ENCODE peak calls at places on chromosomes 3 and 15, in six cellular contexts. G is heart left ventricle; W is activated naive CD4-positive, alpha-beta T cell treated with anti-CD3 and anti-CD28 coated beads, Interleukin-2, amount 10 ng/mL, durations not matched to agents 7 days and 5 days; Y is stimulated activated CD8-positive, alpha-beta memory T cell treated with anti-CD3 and anti-CD28 coated beads, Interleukin-4, amount 100 ng/mL, for 24 hours; M is LoVo; V is GM12892. N is an unnamed sample.

GRCh38 chr3:61841111-61841845 is 279.9 kb downstream of the PTPRG start:
- DNase-seq in G (no peak), V (no peak), M (no peak), W (no peak), Y (no peak), N (no peak)

GRCh38 chr3:40057077-40057476 is 247.7 kb downstream of the MYRIP start:
- DNase-seq in V (no peak), W (no peak), G (no peak), M (no peak), Y (no peak), N (no peak)

GRCh38 chr3:107377151-107377550 is at the start of gene CCDC54:
- DNase-seq in M (no peak), Y (no peak), G (no peak), V (no peak), W (no peak), N (no peak)

GRCh38 chr15:78671626-78672211 is 30.7 kb upstream of the CHRNB4 start:
- DNase-seq in W (no peak), Y (no peak), V (no peak), G (no peak), M (no peak), N (peak)

GRCh38 chr3:128374746-128375445 is 91.8 kb downstream of the DNAJB8 start:
- DNase-seq in Y (no peak), M (no peak), G (no peak), V (no peak), W (no peak), N (no peak)

GRCh38 chr15:68623301-68623892 is 44.6 kb downstream of the CORO2B start:
- DNase-seq in W (no peak), V (no peak), Y (no peak), M (no peak), G (no peak), N (peak)

GRCh38 chr3:181805703-181806102 is 94.0 kb downstream of the SOX2 start:
- DNase-seq in G (no peak), Y (no peak), W (no peak), M (no peak), V (no peak), N (no peak)

GRCh38 chr3:120177151-120177550 is 82.9 kb upstream of the GSK3B start:
- DNase-seq in W (no peak), G (peak), Y (no peak), V (no peak), M (no peak), N (peak)

GRCh38 chr3:81554348-81554747 is 207.1 kb downstream of the GBE1 start:
- DNase-seq in G (no peak), Y (no peak), V (no peak), W (no peak), M (no peak), N (no peak)

GRCh38 chr3:42693530-42693930 is 8.2 kb downstream of the KLHL40 start:
- DNase-seq in W (no peak), V (no peak), G (no peak), Y (no peak), M (no peak), N (no peak)

GRCh38 chr3:185460719-185461350 is 38.0 kb downstream of the TMEM41A start:
- DNase-seq in Y (no peak), V (no peak), M (peak), G (no peak), W (no peak), N (no peak)

GRCh38 chr3:71721721-71722157 is 3.5 kb downstream of the EIF4E3 start:
- DNase-seq in V (no peak), G (no peak), Y (no peak), M (no peak), W (peak), N (no peak)

GRCh38 chr3:97817965-97818364 is 3.8 kb upstream of the CRYBG3 start:
- DNase-seq in G (no peak), Y (no peak), V (no peak), W (no peak), M (no peak), N (peak)

GRCh38 chr15:99873451-99873850 is 140.2 kb upstream of the LYSMD4 start:
- DNase-seq in V (no peak), W (no peak), G (no peak), M (no peak), Y (no peak), N (no peak)

GRCh38 chr3:142394921-142395622 is 52.8 kb downstream of the XRN1 start:
- DNase-seq in G (no peak), W (no peak), Y (no peak), M (no peak), V (no peak), N (no peak)

GRCh38 chr3:113617726-113618125 is 78.7 kb downstream of the USF3 start:
- DNase-seq in M (no peak), G (no peak), Y (no peak), W (no peak), V (no peak), N (no peak)

GRCh38 chr3:37308247-37308646 is 133.9 kb upstream of the LRRFIP2 start:
- DNase-seq in M (no peak), Y (no peak), V (no peak), W (no peak), G (no peak), N (no peak)

GRCh38 chr3:130935761-130936160 is 41.9 kb downstream of the ATP2C1 start:
- DNase-seq in V (no peak), Y (no peak), W (no peak), M (no peak), G (no peak), N (no peak)

GRCh38 chr15:72784233-72784876 is 797 bp upstream of the ADPGK start:
- DNase-seq in G (no peak), W (no peak), V (no peak), Y (no peak), M (peak), N (no peak)

GRCh38 chr15:60390231-60390630 is 7.6 kb downstream of the ANXA2 start:
- DNase-seq in W (no peak), V (no peak), Y (no peak), G (no peak), M (no peak), N (no peak)

GRCh38 chr3:83500422-83500821 is 1458.4 kb upstream of the CADM2 start:
- DNase-seq in Y (no peak), W (no peak), G (no peak), V (no peak), M (no peak), N (no peak)

GRCh38 chr3:17032407-17033034 is 147.8 kb downstream of the PLCL2 start:
- DNase-seq in Y (no peak), V (no peak), M (no peak), W (no peak), G (no peak), N (no peak)

GRCh38 chr3:17336291-17336690 is 406.1 kb downstream of the TBC1D5 start:
- DNase-seq in M (no peak), V (no peak), Y (no peak), G (no peak), W (no peak), N (no peak)